ENCODE peak calls at places on chromosomes 3 and 15, in six cellular contexts. O is ovary; T is right cardiac atrium; D is CD4-positive, CD25-positive, alpha-beta regulatory T cell; R is CD4-positive, alpha-beta T cell; A is neural progenitor cell. Q is an unnamed sample.

GRCh38 chr15:96312641-96313335 is 17.7 kb upstream of the NR2F2 start:
- DNase-seq in O (no peak), T (no peak), D (no peak), R (no peak), A (no peak), Q (no peak)

GRCh38 chr15:68704496-68705021 is 116.1 kb downstream of the ANP32A start:
- DNase-seq in O (no peak), T (peak; percentile 52), D (no peak), R (no peak), A (peak; percentile 34), Q (no peak)

GRCh38 chr3:38840987-38841386 is 25.0 kb upstream of the SCN10A start:
- DNase-seq in O (no peak), T (no peak), D (no peak), R (no peak), A (no peak), Q (no peak)

GRCh38 chr3:129476586-129476985 is 36.6 kb downstream of the IFT122 start:
- DNase-seq in O (no peak), T (no peak), D (no peak), R (no peak), A (no peak), Q (no peak)

GRCh38 chr15:49255966-49256759 is 86.1 kb downstream of the GALK2 start:
- DNase-seq in O (no peak), T (no peak), D (no peak), R (no peak), A (no peak), Q (no peak)

GRCh38 chr15:93247466-93248121 is 158.6 kb upstream of the RGMA start:
- DNase-seq in O (no peak), T (no peak), D (no peak), R (no peak), A (no peak), Q (no peak)

GRCh38 chr3:15264486-15264885 is 58.4 kb downstream of the CAPN7 start:
- DNase-seq in O (no peak), T (no peak), D (no peak), R (no peak), A (no peak), Q (no peak)

GRCh38 chr3:62823461-62824050 is 51.7 kb downstream of the CADPS start:
- DNase-seq in O (no peak), T (no peak), D (no peak), R (no peak), A (peak; percentile 69), Q (no peak)

GRCh38 chr3:38519651-38520050 is 23.5 kb downstream of the EXOG start:
- DNase-seq in O (no peak), T (no peak), D (no peak), R (no peak), A (no peak), Q (no peak)

GRCh38 chr3:172257638-172258400 is 190.4 kb downstream of the GHSR start:
- DNase-seq in O (no peak), T (no peak), D (no peak), R (no peak), A (no peak), Q (no peak)

DNA sequence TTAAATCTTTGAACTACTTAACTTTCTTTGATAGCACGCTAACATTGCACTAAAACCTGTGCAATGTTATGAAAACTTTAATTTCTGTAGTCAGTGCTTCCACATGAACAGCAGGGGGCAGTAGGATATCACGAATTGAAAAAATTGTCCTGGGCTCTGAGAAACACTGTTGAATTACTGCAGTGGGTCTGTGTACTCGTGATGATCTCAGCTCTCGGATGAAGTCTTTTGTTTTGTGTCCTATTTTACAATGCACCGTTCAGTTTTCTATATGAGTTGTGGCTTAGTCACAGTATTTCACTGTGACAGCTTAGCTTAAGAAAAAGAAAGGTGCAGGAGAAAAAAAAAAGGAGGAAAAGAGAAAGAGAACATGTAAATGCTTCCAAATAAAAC is 141.3 kb upstream of the CCDC54 start:
- DNase-seq in O (no peak), T (no peak), D (peak; percentile 29), R (no peak), A (peak; percentile 81), Q (no peak)
- H3K27ac ChIP-seq in O (peak overlapping the region; percentile 70), T (no peak overlapping the region), D (no peak overlapping the region), R (no peak overlapping the region), A (no peak overlapping the region), Q (peak overlapping the region; percentile 88)

GRCh38 chr3:25428950-25429349 is 887 bp downstream of the RARB start:
- DNase-seq in O (no peak), T (no peak), D (no peak), R (no peak), A (no peak), Q (no peak)
- H3K27ac ChIP-seq in O (peak overlapping the region; percentile 88), T (no peak overlapping the region), D (no peak overlapping the region), R (no peak overlapping the region), A (no peak overlapping the region), Q (peak overlapping the region; percentile 27)

GRCh38 chr3:149216195-149216869 is 5.3 kb downstream of the CP start:
- DNase-seq in O (no peak), T (peak; percentile 28), D (no peak), R (no peak), A (no peak), Q (no peak)
- H3K27ac ChIP-seq in O (no peak overlapping the region), T (no peak overlapping the region), D (no peak overlapping the region), R (no peak overlapping the region), A (no peak overlapping the region), Q (no peak overlapping the region)

GRCh38 chr15:100686021-100686724 is 83.8 kb downstream of the ASB7 start:
- DNase-seq in O (peak; percentile 77), T (peak; percentile 68), D (no peak), R (no peak), A (no peak), Q (no peak)
- H3K27ac ChIP-seq in O (peak overlapping the region; percentile 50), T (no peak overlapping the region), D (no peak overlapping the region), R (no peak overlapping the region), A (no peak overlapping the region), Q (no peak overlapping the region)

DNA sequence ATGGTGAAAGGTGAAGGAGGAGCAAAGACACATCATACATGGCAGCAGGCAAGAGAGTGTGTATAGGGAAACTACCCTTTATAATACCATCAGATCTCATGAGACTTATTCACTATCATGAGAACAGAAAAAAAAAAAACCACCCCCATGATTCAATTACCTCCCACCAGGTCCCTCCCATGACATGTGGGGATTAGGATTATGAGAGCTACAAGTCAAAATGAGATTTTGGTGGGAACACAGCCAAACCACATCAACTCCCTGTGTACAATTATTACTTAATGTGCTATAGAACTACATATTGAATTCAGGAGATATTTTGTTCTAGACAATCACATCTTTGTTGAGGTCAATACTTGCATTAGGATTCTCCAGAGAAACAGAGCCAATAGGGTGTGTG is 313.4 kb downstream of the CNTN6 start:
- DNase-seq in O (no peak), T (no peak), D (no peak), R (no peak), A (no peak), Q (no peak)
- H3K27ac ChIP-seq in O (no peak overlapping the region), T (no peak overlapping the region), D (no peak overlapping the region), R (no peak overlapping the region), A (no peak overlapping the region), Q (no peak overlapping the region)

DNA sequence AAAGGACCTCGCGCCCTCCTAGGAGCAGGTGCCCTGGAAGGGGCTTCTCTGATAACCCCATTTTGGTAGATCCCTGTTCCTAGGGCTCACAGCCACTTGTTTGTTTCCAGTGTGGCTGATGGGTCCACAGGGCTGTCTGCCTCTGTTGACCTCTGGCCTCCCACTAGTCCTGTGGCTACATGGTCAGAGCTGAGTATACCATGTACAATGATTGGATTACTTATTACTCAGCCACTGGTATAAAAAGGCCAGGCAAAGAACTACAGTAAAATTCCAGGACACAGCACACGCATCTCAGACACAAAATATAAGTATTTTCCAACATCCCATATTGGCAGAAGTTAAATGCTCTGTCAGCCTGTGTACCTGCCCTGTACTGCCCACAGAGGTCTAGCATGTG is 277.3 kb downstream of the GABRG3 start:
- DNase-seq in O (no peak), T (no peak), D (no peak), R (no peak), A (no peak), Q (no peak)
- H3K27ac ChIP-seq in O (no peak overlapping the region), T (no peak overlapping the region), D (no peak overlapping the region), R (no peak overlapping the region), A (no peak overlapping the region), Q (no peak overlapping the region)

DNA sequence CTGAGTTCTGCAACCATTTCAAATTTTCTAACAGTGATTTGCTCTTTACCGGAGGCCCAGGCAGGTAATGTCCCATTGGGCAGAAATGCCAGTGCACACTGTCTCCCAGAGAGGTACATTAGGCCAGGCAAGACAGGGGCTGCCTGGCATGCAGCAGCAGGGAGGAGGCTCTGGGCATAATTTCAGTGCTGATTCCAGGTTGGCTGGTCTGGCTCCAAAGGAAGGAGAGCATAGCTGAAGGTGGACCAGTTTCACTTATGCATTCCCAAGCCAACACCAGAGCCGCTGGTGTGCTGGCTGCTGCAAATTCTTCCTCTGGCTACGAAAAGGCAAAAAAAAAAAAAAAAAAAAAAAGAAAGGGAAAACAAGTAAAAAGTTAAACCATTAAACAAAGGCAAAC is 56.6 kb downstream of the SST start:
- DNase-seq in O (no peak), T (no peak), D (no peak), R (no peak), A (no peak), Q (no peak)
- H3K27ac ChIP-seq in O (no peak overlapping the region), T (no peak overlapping the region), D (no peak overlapping the region), R (no peak overlapping the region), A (no peak overlapping the region), Q (no peak overlapping the region)

GRCh38 chr3:42846682-42847522 is 28.8 kb downstream of the CYP8B1 start:
- DNase-seq in O (no peak), T (no peak), D (no peak), R (no peak), A (no peak), Q (no peak)
- H3K27ac ChIP-seq in O (no peak overlapping the region), T (peak overlapping the region; percentile 93), D (no peak overlapping the region), R (no peak overlapping the region), A (no peak overlapping the region), Q (peak overlapping the region; percentile 26)

DNA sequence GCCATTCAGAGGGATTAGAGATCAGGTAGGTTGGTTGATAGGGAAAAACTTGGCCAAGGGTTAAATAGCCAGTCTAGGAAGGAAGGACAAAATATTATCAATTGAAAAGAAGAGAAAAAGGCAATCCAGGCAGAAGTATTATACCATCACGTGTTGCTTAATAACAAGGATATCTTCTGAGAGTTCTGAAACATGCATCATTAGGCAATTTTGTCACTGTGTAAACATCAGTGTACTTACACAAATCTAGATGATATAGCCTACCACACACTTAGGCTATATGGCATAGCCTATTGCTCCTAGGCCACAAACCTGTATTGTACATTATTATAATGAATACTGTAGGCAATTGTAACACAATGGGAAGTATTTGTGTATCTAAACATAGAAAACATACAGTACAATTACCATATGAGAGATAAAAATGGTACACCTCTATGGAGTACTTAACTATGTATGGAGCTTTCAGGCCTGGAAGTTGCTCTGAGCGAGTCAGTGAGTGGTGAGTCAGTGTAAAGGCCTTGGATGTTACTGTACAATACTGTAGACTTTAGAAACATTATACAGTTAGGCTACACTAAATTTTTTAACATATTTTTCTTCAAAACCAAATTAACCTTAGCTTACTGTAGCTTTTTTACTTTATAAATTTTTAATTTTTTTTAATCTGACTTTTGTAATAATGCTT is 2.7 kb downstream of the TEX55 start:
- DNase-seq in O (no peak), T (no peak), D (no peak), R (no peak), A (no peak), Q (no peak)
- H3K27ac ChIP-seq in O (no peak overlapping the region), T (no peak overlapping the region), D (no peak overlapping the region), R (no peak overlapping the region), A (no peak overlapping the region), Q (no peak overlapping the region)

GRCh38 chr3:123739754-123740153 is 144.4 kb downstream of the MYLK start:
- DNase-seq in O (no peak), T (no peak), D (no peak), R (no peak), A (no peak), Q (no peak)
- H3K27ac ChIP-seq in O (no peak overlapping the region), T (no peak overlapping the region), D (no peak overlapping the region), R (no peak overlapping the region), A (no peak overlapping the region), Q (no peak overlapping the region)

Q was measured in substantia nigra.